ENCODE peak calls at places on chromosomes 3 and 15, in five cellular contexts. C, H, E, S and U are unnamed samples.

GRCh38 chr3:52742418-52743041 is 28.2 kb downstream of the NEK4 start:
- DNase-seq in S (no peak), E (peak), C (no peak), H (no peak), U (peak)

GRCh38 chr3:69305011-69305410 is 80.9 kb downstream of the FRMD4B start:
- DNase-seq in S (no peak), E (no peak), C (no peak), H (no peak), U (peak)

GRCh38 chr3:123294296-123294938 is 92.7 kb downstream of the SEC22A start:
- DNase-seq in E (no peak), H (no peak), S (no peak), C (no peak), U (no peak)

GRCh38 chr3:128339491-128340012 is 127.1 kb downstream of the DNAJB8 start:
- DNase-seq in S (peak), E (no peak), C (no peak), H (no peak), U (no peak)

GRCh38 chr3:30437172-30437571 is 169.2 kb upstream of the TGFBR2 start:
- DNase-seq in E (peak), S (no peak), H (no peak), C (no peak), U (no peak)

GRCh38 chr3:30598663-30599545 is 7.5 kb upstream of the TGFBR2 start:
- DNase-seq in E (no peak), S (no peak), C (no peak), H (no peak), U (no peak)

GRCh38 chr3:44442591-44443309 is 34.7 kb downstream of the ZNF445 start:
- DNase-seq in C (no peak), S (no peak), H (no peak), E (no peak), U (no peak)

GRCh38 chr3:162112719-162113118 is 616.1 kb downstream of the OTOL1 start:
- DNase-seq in H (no peak), S (no peak), C (no peak), E (no peak), U (no peak)

GRCh38 chr3:134326760-134327593 is 47.3 kb downstream of the AMOTL2 start:
- DNase-seq in E (peak), S (peak), H (no peak), C (no peak), U (no peak)

GRCh38 chr15:48017747-48018146 is 103.0 kb upstream of the SLC24A5 start:
- DNase-seq in C (no peak), S (no peak), H (no peak), E (no peak), U (no peak)

GRCh38 chr3:31710123-31710841 is 177.6 kb downstream of the STT3B start:
- DNase-seq in H (no peak), E (no peak), S (no peak), C (no peak), U (no peak)

GRCh38 chr3:116111765-116112164 is 333.5 kb downstream of the LSAMP start:
- DNase-seq in C (no peak), H (no peak), E (no peak), S (no peak), U (no peak)

GRCh38 chr15:23869391-23869790 is 182.3 kb upstream of the NDN start:
- DNase-seq in E (peak), C (no peak), S (no peak), H (no peak), U (no peak)

GRCh38 chr3:181794036-181794790 is 82.5 kb downstream of the SOX2 start:
- DNase-seq in E (no peak), S (no peak), H (no peak), C (no peak), U (no peak)

GRCh38 chr3:13681931-13682330 is 133.0 kb downstream of the FBLN2 start:
- DNase-seq in C (no peak), S (no peak), H (no peak), E (no peak), U (no peak)

GRCh38 chr3:98690876-98691275 is 72.3 kb upstream of the ST3GAL6 start:
- DNase-seq in C (no peak), H (no peak), E (peak), S (no peak), U (no peak)

GRCh38 chr3:125059488-125060245 is 3.9 kb upstream of the HEG1 start:
- DNase-seq in C (no peak), E (peak), S (no peak), H (no peak), U (no peak)

GRCh38 chr3:18445421-18446066 is 20.4 kb upstream of the SATB1 start:
- DNase-seq in H (no peak), E (no peak), C (no peak), S (no peak), U (no peak)

GRCh38 chr3:29889230-29889629 is 608.4 kb downstream of the RBMS3 start:
- DNase-seq in C (no peak), H (no peak), S (no peak), E (no peak), U (no peak)

GRCh38 chr3:25448750-25449684 is 21.0 kb downstream of the RARB start:
- DNase-seq in S (peak), H (no peak), C (peak), E (peak), U (no peak)

GRCh38 chr3:150528359-150528797 is 17.9 kb downstream of the SERP1 start:
- DNase-seq in S (no peak), C (no peak), H (no peak), E (peak), U (peak)

GRCh38 chr3:38618343-38618742 is 31.1 kb downstream of the SCN5A start:
- DNase-seq in H (no peak), E (no peak), C (no peak), S (no peak), U (no peak)

GRCh38 chr15:59995568-59996349 is 8.4 kb upstream of the FOXB1 start:
- DNase-seq in C (no peak), S (no peak), E (no peak), H (no peak), U (no peak)

GRCh38 chr15:68427961-68428360 is 4.0 kb downstream of the ITGA11 start:
- DNase-seq in S (no peak), H (no peak), E (no peak), C (no peak), U (no peak)

GRCh38 chr15:40287968-40288367 is 5.1 kb upstream of the ANKRD63 start:
- DNase-seq in C (no peak), E (no peak), S (no peak), H (no peak), U (no peak)

GRCh38 chr3:185915642-185916041 is 22.2 kb downstream of the TRA2B start:
- DNase-seq in E (no peak), S (no peak), H (no peak), C (no peak), U (no peak)

GRCh38 chr3:111714305-111714704 is 119.2 kb upstream of the ZBED2 start:
- DNase-seq in C (no peak), S (no peak), H (no peak), E (peak), U (no peak)

GRCh38 chr15:40471105-40471777 is 457 bp downstream of the CHST14 start:
- DNase-seq in C (no peak), H (peak), E (peak), S (no peak), U (peak)

GRCh38 chr15:71042356-71042922 is 72.8 kb upstream of the THSD4 start:
- DNase-seq in E (no peak), H (no peak), C (no peak), S (no peak), U (no peak)

GRCh38 chr15:94453227-94453626 is 221.9 kb downstream of the MCTP2 start:
- DNase-seq in S (no peak), C (no peak), E (no peak), H (no peak), U (no peak)

GRCh38 chr3:149330609-149331008 is 2.8 kb downstream of the TM4SF18 start:
- DNase-seq in E (no peak), S (no peak), C (no peak), H (no peak), U (no peak)

GRCh38 chr15:42152196-42152920 is 4.1 kb downstream of the PLA2G4F start:
- DNase-seq in C (peak), S (no peak), H (no peak), E (no peak), U (no peak)

GRCh38 chr3:100256724-100257123 is 4.1 kb upstream of the TBC1D23 start:
- DNase-seq in S (no peak), C (no peak), E (peak), H (no peak), U (no peak)

GRCh38 chr3:43102773-43103480 is 3.0 kb downstream of the POMGNT2 start:
- DNase-seq in H (no peak), C (no peak), E (peak), S (no peak), U (no peak)

GRCh38 chr3:126317029-126317996 is 39.9 kb downstream of the KLF15 start:
- DNase-seq in S (no peak), C (no peak), H (no peak), E (no peak), U (no peak)

DNA sequence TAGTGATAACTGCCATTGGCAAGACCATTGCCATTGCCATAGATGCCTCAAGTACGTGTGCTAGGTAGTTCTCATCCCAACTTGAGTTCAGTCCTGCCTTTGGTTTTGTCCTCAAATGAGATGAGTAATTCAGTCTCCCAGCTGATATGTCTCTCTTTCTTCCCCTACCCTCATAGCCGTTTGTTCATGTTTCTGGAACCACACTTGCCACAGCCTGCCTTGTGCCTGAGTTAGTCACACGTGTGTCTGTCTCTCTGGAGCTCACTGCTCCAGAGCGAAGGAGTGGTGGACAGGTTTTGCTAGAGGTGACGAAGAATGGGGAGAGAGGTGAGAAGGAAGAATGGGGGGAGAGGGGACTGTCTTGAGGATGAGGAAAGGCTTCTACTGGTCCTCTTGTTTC is 88.0 kb upstream of the IGF1R start:
- DNase-seq in E (no peak), S (no peak), C (no peak), H (no peak), U (no peak)
- H3K4me3 ChIP-seq in E (no peak), S (no peak), C (no peak), H (no peak), U (no peak)

GRCh38 chr3:84077479-84077878 is 881.3 kb upstream of the CADM2 start:
- DNase-seq in H (no peak), C (no peak), E (no peak), S (no peak), U (no peak)
- TF ChIP-seq CTCF in H (peak), C (peak), E (no peak), S (no peak), U (no peak)

DNA sequence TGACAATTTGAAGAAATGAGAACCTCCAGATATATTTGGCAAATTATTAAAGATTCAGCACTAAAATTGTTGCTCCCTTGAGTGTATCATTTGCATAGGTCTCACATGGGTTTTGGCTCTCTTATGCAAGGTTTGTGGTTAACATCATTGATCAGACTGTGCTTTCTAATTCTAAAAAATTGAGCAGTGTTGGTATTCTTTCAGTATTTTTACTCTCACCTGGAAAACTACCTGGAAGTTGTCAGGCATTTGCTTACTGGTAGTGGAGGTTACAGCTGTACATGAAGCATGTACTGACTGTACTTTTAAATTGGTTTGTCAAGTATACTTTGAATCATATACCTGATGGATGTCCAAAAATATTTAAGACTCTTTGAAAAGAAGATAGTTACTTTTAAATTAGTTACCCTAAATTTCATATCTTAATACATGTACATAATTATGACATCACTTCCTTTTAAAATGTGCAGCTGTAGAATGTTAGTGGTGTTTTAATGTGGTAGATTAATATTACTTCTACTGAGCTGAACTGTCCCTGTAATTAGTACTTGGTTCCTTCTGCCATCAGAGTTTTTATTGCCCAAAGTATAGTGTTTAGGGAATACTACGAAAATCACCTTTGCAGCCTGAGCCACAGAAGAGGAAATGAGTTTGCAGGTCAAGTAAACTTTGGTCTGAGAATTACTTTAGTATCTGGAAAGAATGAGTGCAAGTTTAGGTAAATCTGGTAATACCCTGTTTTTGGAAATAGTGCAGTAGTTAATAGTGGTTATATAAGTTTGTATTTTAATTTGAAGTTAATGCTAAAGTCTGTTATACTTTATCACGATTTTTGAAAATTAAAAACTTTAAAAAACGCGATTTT is 2.8 kb downstream of the CHD2 start:
- DNase-seq in E (no peak), C (no peak), H (no peak), S (no peak), U (peak)
- H3K4me3 ChIP-seq in E (peak), C (peak), H (peak), S (peak), U (peak)

GRCh38 chr15:85009435-85009834 is 27.8 kb downstream of the PDE8A start:
- DNase-seq in S (no peak), C (no peak), E (no peak), H (no peak), U (no peak)

GRCh38 chr15:85010114-85010471 is 28.4 kb downstream of the PDE8A start:
- DNase-seq in S (no peak), H (peak), C (no peak), E (no peak), U (no peak)

GRCh38 chr15:85008474-85009260 is 27.0 kb downstream of the PDE8A start:
- DNase-seq in E (no peak), C (no peak), H (no peak), S (no peak), U (no peak)

GRCh38 chr15:85011210-85011571 is 29.5 kb downstream of the PDE8A start:
- DNase-seq in C (no peak), E (no peak), H (no peak), S (no peak), U (no peak)

DNA sequence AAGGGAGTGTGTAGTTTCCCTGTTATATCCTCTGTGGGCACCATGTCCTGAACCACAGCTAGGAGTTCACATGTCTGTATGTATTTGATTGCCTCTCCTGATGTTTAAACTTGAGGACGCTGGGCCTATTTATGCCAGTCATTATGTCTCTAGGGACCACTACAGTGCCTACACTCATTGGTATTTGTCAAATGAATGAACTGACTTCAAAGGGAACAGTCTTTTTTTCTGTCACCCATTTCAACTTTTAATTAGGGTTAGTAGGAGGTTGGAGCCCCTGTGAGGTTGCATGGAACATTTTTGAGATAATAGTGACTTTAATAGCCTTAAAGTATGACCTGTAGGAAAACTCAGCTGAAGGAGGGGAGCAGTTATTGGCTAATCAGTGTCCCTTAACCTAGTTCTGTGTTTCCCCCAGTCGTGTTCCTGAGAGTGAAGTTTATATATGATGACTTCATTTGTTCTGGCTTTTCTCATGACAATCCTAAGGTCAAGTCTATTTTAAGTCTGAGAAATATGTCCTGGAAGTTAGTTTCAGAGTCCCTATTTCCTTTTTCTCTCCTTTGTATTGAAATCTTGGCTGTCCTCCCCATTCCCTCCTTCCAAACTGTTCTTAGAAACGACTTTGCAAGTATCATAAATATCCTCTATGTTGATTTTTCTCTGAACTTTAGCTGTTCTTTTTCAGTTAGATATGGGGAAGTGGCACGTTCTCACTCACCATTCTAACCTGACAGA is 29.0 kb downstream of the PDE8A start:
- DNase-seq in E (peak), H (no peak), C (no peak), S (no peak), U (no peak)
- TF ChIP-seq CTCF in E (no peak), H (no peak), C (no peak), S (no peak), U (no peak)

GRCh38 chr15:74367296-74367854 is at the start of gene CYP11A1:
- DNase-seq in H (no peak), C (no peak), E (no peak), S (peak), U (no peak)
- H3K4me3 ChIP-seq in H (no peak), C (no peak), E (peak), S (peak), U (no peak)

DNA sequence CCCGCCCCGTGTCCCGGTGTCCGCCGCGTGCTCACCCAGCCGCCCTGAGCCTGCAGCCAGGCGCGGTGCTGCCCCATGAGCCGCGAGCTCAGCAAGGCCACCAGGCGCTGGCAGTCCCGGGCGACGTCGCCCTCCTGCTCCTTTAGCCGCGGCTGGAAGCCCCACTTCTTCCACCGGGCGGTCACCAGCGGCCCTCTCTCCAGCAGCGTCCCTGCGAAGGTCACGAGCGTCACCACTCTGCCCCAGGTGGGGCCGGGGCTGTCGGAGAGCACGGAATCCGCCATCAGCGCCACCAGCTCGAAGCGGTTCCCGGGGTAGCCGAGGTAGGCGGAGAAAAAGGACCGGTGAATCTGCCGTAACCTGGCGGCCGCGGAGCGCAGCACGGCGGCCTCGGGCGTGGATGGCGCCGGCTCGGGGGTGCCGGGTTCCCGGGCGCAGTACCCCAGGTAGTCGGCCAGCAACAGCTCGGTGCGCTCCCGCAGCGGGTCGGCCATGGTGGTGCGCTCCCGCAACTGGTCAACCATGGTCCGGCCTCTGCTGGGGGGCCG is 298 bp downstream of the BCL2L10 start:
- DNase-seq in C (peak), E (no peak), H (no peak), S (no peak), U (peak)
- TF ChIP-seq CTCF in C (no peak), E (no peak), H (no peak), S (peak), U (no peak)

DNA sequence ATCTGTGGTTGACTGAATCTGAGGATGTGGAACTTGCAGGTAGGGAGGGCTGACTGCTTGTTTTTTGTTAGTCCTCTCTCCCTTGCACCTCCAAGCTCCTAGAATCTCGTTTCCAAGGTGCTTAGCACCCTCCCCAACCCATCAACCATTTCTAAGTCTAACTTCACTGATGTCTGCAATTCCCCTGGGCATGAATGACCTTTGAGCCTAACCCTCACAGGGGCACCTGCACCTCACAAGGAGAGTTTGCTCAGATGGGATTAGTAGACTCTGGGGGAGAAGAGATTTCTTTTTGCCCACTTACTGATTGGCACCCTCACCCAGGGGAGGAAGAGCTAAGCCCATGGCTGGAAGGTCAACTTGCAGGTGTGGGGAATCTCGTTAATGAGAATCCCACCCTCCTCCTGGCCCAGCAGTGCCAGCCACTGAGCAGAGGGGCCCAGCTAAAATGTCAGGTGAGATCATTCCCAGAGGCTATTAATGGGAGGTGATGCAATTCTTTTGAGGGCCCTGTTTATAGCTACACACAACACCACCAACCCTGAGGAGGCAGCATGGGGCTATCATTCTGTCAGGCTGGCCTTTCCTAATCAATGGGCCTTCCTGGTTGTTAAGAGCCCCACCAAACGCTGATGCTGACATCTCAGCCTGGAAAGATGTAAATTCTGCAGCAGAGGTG is 81.6 kb upstream of the HERC1 start:
- DNase-seq in C (no peak), H (no peak), S (no peak), E (no peak), U (no peak)
- H3K4me3 ChIP-seq in C (no peak), H (no peak), S (no peak), E (no peak), U (no peak)

DNA sequence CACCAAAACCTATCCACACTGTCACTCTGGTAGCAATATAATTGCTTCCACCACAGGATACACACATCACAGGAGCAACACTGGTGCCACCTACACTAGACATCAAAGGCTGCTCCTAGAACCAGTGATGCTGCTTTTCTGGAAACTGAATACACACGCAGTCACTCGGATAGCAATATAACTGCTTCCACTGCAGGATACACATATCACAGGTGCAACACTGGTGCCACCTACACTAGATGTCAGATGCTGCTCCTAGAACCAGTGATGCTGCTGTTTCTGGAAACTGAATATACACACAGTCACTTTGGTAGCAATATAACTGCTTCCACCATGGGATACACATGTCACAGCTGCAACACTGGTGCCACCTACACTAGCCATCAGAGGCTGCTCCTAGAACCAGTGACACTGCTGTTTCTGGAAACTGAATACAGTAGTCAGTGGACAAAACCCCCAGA is 6.9 kb upstream of the TNFSF10 start:
- DNase-seq in E (no peak), H (no peak), S (no peak), C (no peak), U (no peak)
- TF ChIP-seq CTCF in E (no peak), H (no peak), S (no peak), C (no peak), U (no peak)